ENCODE peak calls at places on chromosomes 13 and 19, in five cellular contexts. C is psoas muscle; V is activated B cell treated with CpG ODN at 0.5 μM for 24 hours; O is activated naive CD4-positive, alpha-beta T cell treated with anti-CD3 and anti-CD28 coated beads, Interleukin-2, amount 50 U/mL, for 72 hours; S is CD8-positive, alpha-beta T cell. N is an unnamed sample.

GRCh38 chr13:46168341-46168740 is 13.6 kb downstream of the LCP1 start:
- ATAC-seq in C (no peak), V (peak), O (peak), S (peak), N (peak)

GRCh38 chr19:40806385-40807146 is 7.6 kb downstream of the EGLN2 start:
- ATAC-seq in C (peak), V (peak), O (peak), S (peak), N (peak)

GRCh38 chr19:23116802-23117571 is at the start of gene ZNF730:
- ATAC-seq in C (peak), V (peak), O (peak), S (peak), N (peak)

GRCh38 chr13:22369090-22369489 is 698.2 kb downstream of the FGF9 start:
- ATAC-seq in C (no peak), V (no peak), O (no peak), S (no peak), N (no peak)

GRCh38 chr13:22082437-22083100 is 411.7 kb downstream of the FGF9 start:
- ATAC-seq in C (no peak), V (no peak), O (no peak), S (peak), N (no peak)

GRCh38 chr19:51824603-51825002 is 29.6 kb downstream of the FPR3 start:
- ATAC-seq in C (no peak), V (peak), O (no peak), S (no peak), N (no peak)

GRCh38 chr19:17686592-17687042 is 1.5 kb downstream of the UNC13A start:
- ATAC-seq in C (no peak), V (no peak), O (no peak), S (no peak), N (no peak)

GRCh38 chr19:40724848-40725247 is 7.9 kb downstream of the ITPKC start:
- ATAC-seq in C (no peak), V (no peak), O (peak), S (no peak), N (peak)

GRCh38 chr13:46797468-46798237 is 692 bp upstream of the ESD start:
- ATAC-seq in C (no peak), V (no peak), O (no peak), S (no peak), N (no peak)

GRCh38 chr13:110834572-110834971 is 80.3 kb downstream of the ANKRD10 start:
- ATAC-seq in C (no peak), V (no peak), O (no peak), S (no peak), N (no peak)

GRCh38 chr13:30766957-30767603 is 31.7 kb downstream of the ALOX5AP start:
- ATAC-seq in C (no peak), V (peak), O (peak), S (peak), N (no peak)

GRCh38 chr19:12648088-12648487 is 18.5 kb downstream of the MAN2B1 start:
- ATAC-seq in C (peak), V (no peak), O (no peak), S (no peak), N (no peak)

GRCh38 chr13:80303225-80303811 is 37.6 kb downstream of the SPRY2 start:
- ATAC-seq in C (no peak), V (no peak), O (no peak), S (no peak), N (no peak)

GRCh38 chr19:51690359-51691121 is 2.6 kb upstream of the SPACA6 start:
- ATAC-seq in C (peak), V (peak), O (peak), S (peak), N (peak)

GRCh38 chr13:45063261-45063870 is 56.9 kb upstream of the GTF2F2 start:
- ATAC-seq in C (no peak), V (no peak), O (no peak), S (no peak), N (no peak)

GRCh38 chr13:32075150-32075851 is 43.7 kb downstream of the FRY start:
- ATAC-seq in C (no peak), V (no peak), O (no peak), S (no peak), N (no peak)

GRCh38 chr13:85651440-85651839 is 147.8 kb downstream of the SLITRK6 start:
- ATAC-seq in C (no peak), V (no peak), O (no peak), S (no peak), N (no peak)